ENCODE peak calls at places on chromosomes 5 and 9, in four cellular contexts. One of them, this sample, is unnamed.

GRCh38 chr5:141605523-141606277 is 13.1 kb downstream of the DIAPH1 start:
- DNase-seq in lung: peak
- DNase-seq in adrenal gland: no peak
- DNase-seq in neural progenitor cell: no peak
- DNase-seq in this sample: peak

GRCh38 chr5:55864606-55865541 is 13.7 kb downstream of the IL31RA start:
- DNase-seq in lung: no peak
- DNase-seq in adrenal gland: no peak
- DNase-seq in neural progenitor cell: no peak
- DNase-seq in this sample: peak

GRCh38 chr5:14675865-14676300 is 11.4 kb downstream of the OTULIN start:
- DNase-seq in lung: no peak
- DNase-seq in adrenal gland: no peak
- DNase-seq in neural progenitor cell: no peak
- DNase-seq in this sample: no peak

GRCh38 chr5:59873113-59873512 is 20.4 kb downstream of the PDE4D start:
- DNase-seq in lung: no peak
- DNase-seq in adrenal gland: no peak
- DNase-seq in neural progenitor cell: no peak
- DNase-seq in this sample: no peak

GRCh38 chr5:1564824-1565736 is 41.3 kb upstream of the LPCAT1 start:
- DNase-seq in lung: no peak
- DNase-seq in adrenal gland: no peak
- DNase-seq in neural progenitor cell: no peak
- DNase-seq in this sample: no peak

GRCh38 chr9:114988962-114989599 is 58.7 kb upstream of the TNFSF8 start:
- DNase-seq in lung: no peak
- DNase-seq in adrenal gland: no peak
- DNase-seq in neural progenitor cell: no peak
- DNase-seq in this sample: no peak

GRCh38 chr9:90107021-90107771 is 502.4 kb downstream of the GADD45G start:
- DNase-seq in lung: peak
- DNase-seq in adrenal gland: peak
- DNase-seq in neural progenitor cell: no peak
- DNase-seq in this sample: peak

GRCh38 chr9:14956162-14956561 is 45.9 kb upstream of the FREM1 start:
- DNase-seq in lung: no peak
- DNase-seq in adrenal gland: no peak
- DNase-seq in neural progenitor cell: no peak
- DNase-seq in this sample: no peak

GRCh38 chr5:136048966-136049365 is 20.2 kb downstream of the TGFBI start:
- DNase-seq in lung: no peak
- DNase-seq in adrenal gland: no peak
- DNase-seq in neural progenitor cell: no peak
- DNase-seq in this sample: no peak

GRCh38 chr5:102312586-102312985 is 16.5 kb upstream of the SLCO4C1 start:
- DNase-seq in lung: no peak
- DNase-seq in adrenal gland: no peak
- DNase-seq in neural progenitor cell: no peak
- DNase-seq in this sample: no peak

GRCh38 chr5:134141346-134142050 is 27.0 kb downstream of the TCF7 start:
- DNase-seq in lung: no peak
- DNase-seq in adrenal gland: peak
- DNase-seq in neural progenitor cell: no peak
- DNase-seq in this sample: peak

GRCh38 chr9:80552931-80553330 is 981.2 kb downstream of the TLE4 start:
- DNase-seq in lung: no peak
- DNase-seq in adrenal gland: peak
- DNase-seq in neural progenitor cell: no peak
- DNase-seq in this sample: peak

GRCh38 chr5:78912085-78912771 is 72.9 kb downstream of the ARSB start:
- DNase-seq in lung: no peak
- DNase-seq in adrenal gland: no peak
- DNase-seq in neural progenitor cell: no peak
- DNase-seq in this sample: peak

GRCh38 chr5:1336106-1336561 is 8.8 kb downstream of the CLPTM1L start:
- DNase-seq in lung: no peak
- DNase-seq in adrenal gland: no peak
- DNase-seq in neural progenitor cell: no peak
- DNase-seq in this sample: no peak

GRCh38 chr9:135989722-135990467 is 28.7 kb upstream of the UBAC1 start:
- DNase-seq in lung: no peak
- DNase-seq in adrenal gland: no peak
- DNase-seq in neural progenitor cell: peak
- DNase-seq in this sample: peak

GRCh38 chr9:135661801-135662560 is 1.1 kb upstream of the LCN9 start:
- DNase-seq in lung: no peak
- DNase-seq in adrenal gland: no peak
- DNase-seq in neural progenitor cell: no peak
- DNase-seq in this sample: no peak

GRCh38 chr5:66741394-66741793 is 145.2 kb downstream of the MAST4 start:
- DNase-seq in lung: peak
- DNase-seq in adrenal gland: no peak
- DNase-seq in neural progenitor cell: no peak
- DNase-seq in this sample: no peak

GRCh38 chr5:128341056-128341455 is 197.0 kb downstream of the FBN2 start:
- DNase-seq in lung: no peak
- DNase-seq in adrenal gland: no peak
- DNase-seq in neural progenitor cell: no peak
- DNase-seq in this sample: no peak

GRCh38 chr5:105754056-105754455 is 1916.7 kb downstream of the EFNA5 start:
- DNase-seq in lung: no peak
- DNase-seq in adrenal gland: no peak
- DNase-seq in neural progenitor cell: peak
- DNase-seq in this sample: no peak

GRCh38 chr5:58503634-58504033 is 12.4 kb downstream of the GAPT start:
- DNase-seq in lung: no peak
- DNase-seq in adrenal gland: no peak
- DNase-seq in neural progenitor cell: no peak
- DNase-seq in this sample: no peak

GRCh38 chr9:135494791-135495559 is 5.5 kb upstream of the MRPS2 start:
- DNase-seq in lung: no peak
- DNase-seq in adrenal gland: no peak
- DNase-seq in neural progenitor cell: no peak
- DNase-seq in this sample: no peak

GRCh38 chr9:117460743-117461142 is 45.9 kb upstream of the ASTN2 start:
- DNase-seq in lung: no peak
- DNase-seq in adrenal gland: no peak
- DNase-seq in neural progenitor cell: no peak
- DNase-seq in this sample: no peak

GRCh38 chr9:8052991-8053390 is 253.4 kb upstream of the DMAC1 start:
- DNase-seq in lung: no peak
- DNase-seq in adrenal gland: no peak
- DNase-seq in neural progenitor cell: no peak
- DNase-seq in this sample: no peak

GRCh38 chr5:54081415-54081814 is 229.0 kb downstream of the ARL15 start:
- DNase-seq in lung: no peak
- DNase-seq in adrenal gland: no peak
- DNase-seq in neural progenitor cell: no peak
- DNase-seq in this sample: no peak

GRCh38 chr9:36443581-36443980 is 43.5 kb upstream of the RNF38 start:
- DNase-seq in lung: no peak
- DNase-seq in adrenal gland: no peak
- DNase-seq in neural progenitor cell: no peak
- DNase-seq in this sample: no peak

GRCh38 chr9:134128727-134129679 is 6.9 kb upstream of the WDR5 start:
- DNase-seq in lung: no peak
- DNase-seq in adrenal gland: no peak
- DNase-seq in neural progenitor cell: no peak
- DNase-seq in this sample: no peak

GRCh38 chr9:126057461-126057860 is 269.2 kb upstream of the MVB12B start:
- DNase-seq in lung: no peak
- DNase-seq in adrenal gland: no peak
- DNase-seq in neural progenitor cell: no peak
- DNase-seq in this sample: no peak

GRCh38 chr9:389159-389558 is 174.5 kb downstream of the DOCK8 start:
- DNase-seq in lung: no peak
- DNase-seq in adrenal gland: no peak
- DNase-seq in neural progenitor cell: no peak
- DNase-seq in this sample: no peak

GRCh38 chr9:69325409-69326212 is 596 bp downstream of the ENTREP1 start:
- DNase-seq in lung: no peak
- DNase-seq in adrenal gland: peak
- DNase-seq in neural progenitor cell: peak
- DNase-seq in this sample: peak

GRCh38 chr9:109016132-109016531 is 2.8 kb upstream of the CTNNAL1 start:
- DNase-seq in lung: no peak
- DNase-seq in adrenal gland: no peak
- DNase-seq in neural progenitor cell: no peak
- DNase-seq in this sample: no peak

GRCh38 chr9:130330202-130330601 is 64.6 kb downstream of the HMCN2 start:
- DNase-seq in lung: no peak
- DNase-seq in adrenal gland: no peak
- DNase-seq in neural progenitor cell: no peak
- DNase-seq in this sample: no peak

DNA sequence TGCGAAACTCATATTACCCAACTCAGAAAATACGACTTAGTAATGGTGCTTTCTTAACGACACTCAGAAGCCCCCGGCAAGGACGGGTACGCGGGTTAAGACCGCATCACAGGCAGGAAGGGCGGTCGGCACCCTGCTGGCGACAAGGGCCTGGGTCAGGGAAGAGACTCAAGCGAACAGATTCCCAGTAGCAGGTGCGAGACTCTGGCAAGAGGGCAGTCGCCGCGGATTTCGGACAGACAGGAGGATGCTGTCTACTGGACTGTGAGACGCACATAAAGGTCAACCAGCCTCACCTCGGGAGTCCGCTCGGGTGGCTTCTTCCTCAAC is 398 bp downstream of the RAPGEF6 start:
- DNase-seq in lung: no peak
- DNase-seq in adrenal gland: peak
- DNase-seq in neural progenitor cell: peak
- DNase-seq in this sample: peak
- TF ChIP-seq CTCF in lung: no peak
- TF ChIP-seq CTCF in adrenal gland: no peak
- TF ChIP-seq CTCF in neural progenitor cell: peak
- TF ChIP-seq CTCF in this sample: no peak

DNA sequence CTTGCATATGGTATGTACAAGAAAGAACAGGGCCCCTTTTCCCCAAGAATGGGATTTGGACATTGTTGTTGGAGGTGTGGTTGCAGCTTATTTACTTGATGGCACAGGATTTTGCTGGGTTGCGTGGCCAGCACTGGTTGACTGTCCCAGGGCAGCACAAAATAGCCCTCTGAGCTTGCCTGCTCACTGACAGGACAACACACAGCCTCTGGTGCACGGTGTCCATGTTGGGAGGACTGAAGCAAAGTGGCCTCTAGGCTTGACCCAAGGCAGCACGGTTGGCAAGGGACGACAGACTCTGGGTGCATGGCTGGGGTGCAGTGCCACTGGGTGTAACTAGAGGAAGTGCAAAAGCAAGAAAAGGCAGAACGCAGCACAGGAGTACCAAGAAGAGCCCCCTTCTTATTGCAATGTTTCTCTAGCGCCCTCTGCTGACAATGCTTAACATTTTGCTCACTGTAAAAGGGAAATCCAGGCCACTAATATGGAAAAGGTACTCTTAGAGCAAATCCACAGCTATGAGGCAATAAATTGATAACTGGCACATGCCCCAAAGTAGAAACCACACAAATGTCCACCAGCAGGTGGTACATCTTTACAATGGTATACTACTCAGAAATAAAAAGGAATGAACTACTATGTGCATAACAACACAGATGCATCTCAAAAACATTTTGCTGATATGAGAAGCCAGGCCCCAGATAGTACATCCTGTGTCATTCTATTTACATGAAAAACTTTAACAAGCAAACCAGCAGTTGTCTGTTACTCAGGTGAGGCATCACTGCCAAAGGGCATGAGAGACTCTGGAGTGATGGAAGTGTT is 47.4 kb upstream of the BARX1 start:
- DNase-seq in lung: no peak
- DNase-seq in adrenal gland: peak
- DNase-seq in neural progenitor cell: peak
- DNase-seq in this sample: peak
- TF ChIP-seq CTCF in lung: peak
- TF ChIP-seq CTCF in adrenal gland: peak
- TF ChIP-seq CTCF in neural progenitor cell: peak
- TF ChIP-seq CTCF in this sample: peak

GRCh38 chr5:154577449-154577848 is 99.4 kb upstream of the HAND1 start:
- DNase-seq in lung: no peak
- DNase-seq in adrenal gland: no peak
- DNase-seq in neural progenitor cell: no peak
- DNase-seq in this sample: no peak

GRCh38 chr5:154573011-154573410 is 95.0 kb upstream of the HAND1 start:
- DNase-seq in lung: no peak
- DNase-seq in adrenal gland: no peak
- DNase-seq in neural progenitor cell: no peak
- DNase-seq in this sample: no peak

GRCh38 chr5:154571325-154572035 is 93.5 kb upstream of the HAND1 start:
- DNase-seq in lung: no peak
- DNase-seq in adrenal gland: no peak
- DNase-seq in neural progenitor cell: no peak
- DNase-seq in this sample: no peak

GRCh38 chr5:154580422-154580821 is 102.4 kb upstream of the HAND1 start:
- DNase-seq in lung: no peak
- DNase-seq in adrenal gland: no peak
- DNase-seq in neural progenitor cell: peak
- DNase-seq in this sample: no peak

GRCh38 chr5:154575869-154576806 is 98.1 kb upstream of the HAND1 start:
- DNase-seq in lung: no peak
- DNase-seq in adrenal gland: no peak
- DNase-seq in neural progenitor cell: no peak
- DNase-seq in this sample: no peak
- TF ChIP-seq CTCF in lung: no peak
- TF ChIP-seq CTCF in adrenal gland: no peak
- TF ChIP-seq CTCF in neural progenitor cell: no peak
- TF ChIP-seq CTCF in this sample: no peak

DNA sequence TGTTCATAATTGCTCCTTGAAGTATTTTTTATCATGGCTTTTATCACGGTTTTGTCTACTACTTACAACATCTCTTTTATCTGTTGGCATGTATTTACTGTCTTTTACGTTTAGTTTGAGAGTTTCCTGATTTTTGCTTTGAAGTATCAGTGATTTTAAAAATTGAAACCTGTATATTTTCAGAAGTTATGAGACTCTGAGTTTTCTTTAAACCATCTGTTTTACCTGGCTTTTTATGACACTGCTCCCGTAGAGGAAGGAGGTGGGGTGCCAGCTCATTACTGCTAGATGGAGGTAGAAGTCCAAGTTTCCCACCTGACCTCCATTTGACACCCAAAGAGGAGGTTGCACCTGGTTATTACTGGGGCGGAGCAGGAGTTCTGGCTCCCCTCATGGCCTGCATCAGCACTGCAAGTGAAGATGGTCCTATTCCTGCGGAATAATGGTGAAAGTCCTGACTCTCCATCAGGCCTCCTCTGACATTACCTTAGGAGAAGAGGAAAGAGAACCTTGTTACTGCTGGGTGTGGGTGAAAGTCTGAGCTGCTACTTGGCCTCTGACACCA is 10.0 kb upstream of the ZNF131 start:
- DNase-seq in lung: no peak
- DNase-seq in adrenal gland: no peak
- DNase-seq in neural progenitor cell: peak
- DNase-seq in this sample: no peak
- TF ChIP-seq CTCF in lung: no peak
- TF ChIP-seq CTCF in adrenal gland: no peak
- TF ChIP-seq CTCF in neural progenitor cell: peak
- TF ChIP-seq CTCF in this sample: no peak

This sample was measured in body of pancreas.